ENCODE peak calls at places on chromosomes 4 and X, in six cellular contexts. K, Y, E, J, U and S are unnamed samples.

GRCh38 chr4:123096038-123096437 is 173.6 kb upstream of the NUDT6 start:
- DNase-seq in K (no peak), Y (no peak), J (no peak), E (no peak), U (no peak), S (no peak)

GRCh38 chr4:159563257-159563656 is 460.4 kb downstream of the RAPGEF2 start:
- DNase-seq in U (no peak), Y (no peak), K (no peak), J (no peak), E (no peak), S (no peak)

GRCh38 chrX:114611018-114611619 is 27.2 kb downstream of the HTR2C start:
- DNase-seq in J (no peak), E (peak), U (peak), K (peak), Y (peak), S (peak)

GRCh38 chr4:41294445-41295062 is 37.8 kb downstream of the UCHL1 start:
- DNase-seq in E (no peak), K (no peak), Y (peak), J (no peak), U (no peak), S (no peak)

GRCh38 chrX:41441934-41442823 is 5.0 kb upstream of the NYX start:
- DNase-seq in E (peak), U (peak), Y (peak), K (peak), J (peak), S (peak)

GRCh38 chr4:188015025-188015778 is 19.6 kb downstream of the ZFP42 start:
- DNase-seq in J (no peak), K (no peak), E (no peak), Y (no peak), U (peak), S (no peak)

GRCh38 chr4:178577933-178578332 is 1135.7 kb upstream of the AGA start:
- DNase-seq in K (no peak), E (no peak), U (no peak), J (no peak), Y (no peak), S (peak)

GRCh38 chrX:153627675-153628111 is 19.3 kb upstream of the DUSP9 start:
- DNase-seq in J (no peak), E (no peak), K (no peak), U (no peak), Y (no peak), S (no peak)

GRCh38 chr4:87193958-87194675 is 26.3 kb downstream of the KLHL8 start:
- DNase-seq in J (no peak), U (no peak), E (no peak), K (no peak), Y (no peak), S (no peak)

GRCh38 chr4:140188975-140189374 is 35.0 kb upstream of the MAML3 start:
- DNase-seq in Y (no peak), U (no peak), J (no peak), K (no peak), E (no peak), S (no peak)

GRCh38 chr4:46844325-46844917 is 64.6 kb downstream of the COX7B2 start:
- DNase-seq in E (peak), Y (peak), U (peak), J (no peak), K (no peak), S (peak)